ENCODE peak calls at places on chromosomes 16 and 17, in nine cellular contexts. L, Y, S, W, V, A, K, O and E are unnamed samples.

GRCh38 chr16:66386629-66387622 is 20.4 kb downstream of the CDH5 start:
- DNase-seq in L (no peak), Y (no peak), S (no peak), W (no peak), V (no peak), A (no peak), K (no peak), O (no peak), E (no peak)

GRCh38 chr17:50337956-50338355 is 8.0 kb upstream of the XYLT2 start:
- DNase-seq in L (no peak), Y (no peak), S (no peak), W (no peak), V (no peak), A (no peak), K (no peak), O (no peak), E (no peak)

GRCh38 chr17:49861150-49861884 is 13.4 kb upstream of the TAC4 start:
- DNase-seq in L (peak), Y (peak), S (peak), W (peak), V (peak), A (peak), K (peak), O (no peak), E (peak)

GRCh38 chr17:65218261-65218660 is 81.1 kb downstream of the RGS9 start:
- DNase-seq in L (no peak), Y (no peak), S (no peak), W (no peak), V (no peak), A (no peak), K (no peak), O (no peak), E (no peak)

GRCh38 chr17:66351053-66351452 is 48.6 kb downstream of the PRKCA start:
- DNase-seq in L (no peak), Y (no peak), S (no peak), W (no peak), V (no peak), A (no peak), K (no peak), O (no peak), E (peak)

GRCh38 chr16:85302018-85302847 is 190.0 kb upstream of the CIBAR2 start:
- DNase-seq in L (no peak), Y (no peak), S (peak), W (no peak), V (no peak), A (no peak), K (no peak), O (no peak), E (no peak)

GRCh38 chr16:25210758-25211157 is 6.0 kb upstream of the AQP8 start:
- DNase-seq in L (no peak), Y (no peak), S (no peak), W (no peak), V (peak), A (no peak), K (no peak), O (peak), E (no peak)

GRCh38 chr17:562174-562573 is 152.5 kb downstream of the VPS53 start:
- DNase-seq in L (no peak), Y (no peak), S (no peak), W (no peak), V (no peak), A (no peak), K (no peak), O (no peak), E (no peak)

GRCh38 chr17:80393961-80394360 is 21.0 kb upstream of the ENDOV start:
- DNase-seq in L (no peak), Y (no peak), S (no peak), W (no peak), V (no peak), A (no peak), K (no peak), O (no peak), E (no peak)

GRCh38 chr17:30372755-30373154 is 6.0 kb upstream of the CPD start:
- DNase-seq in L (no peak), Y (peak), S (peak), W (no peak), V (peak), A (no peak), K (peak), O (no peak), E (no peak)

GRCh38 chr17:29210879-29211278 is 30.7 kb upstream of the MYO18A start:
- DNase-seq in L (no peak), Y (no peak), S (peak), W (no peak), V (peak), A (no peak), K (no peak), O (no peak), E (no peak)

GRCh38 chr17:142102-142661 is 4.8 kb downstream of the SCGB1C2 start:
- DNase-seq in L (no peak), Y (no peak), S (peak), W (no peak), V (peak), A (no peak), K (peak), O (no peak), E (peak)

GRCh38 chr16:84763629-84764028 is 56.2 kb upstream of the CRISPLD2 start:
- DNase-seq in L (no peak), Y (no peak), S (no peak), W (no peak), V (no peak), A (no peak), K (peak), O (no peak), E (no peak)